ENCODE peak calls at places on chromosome 1, in four cellular contexts. A is H1, S is IMR-90, U is neuronal stem cell. E is an unnamed sample.

GRCh38 chr1:91569411-91570104 is 68.9 kb downstream of the CDC7 start:
- DNase-seq in A (no peak), S (peak), U (no peak), E (peak)

GRCh38 chr1:8663915-8664331 is 153.5 kb downstream of the RERE start:
- DNase-seq in A (no peak), S (peak), U (no peak), E (peak)

GRCh38 chr1:116949213-116949985 is 39.7 kb downstream of the PTGFRN start:
- DNase-seq in A (no peak), S (no peak), U (no peak), E (no peak)

GRCh38 chr1:231839999-231840398 is 213.4 kb downstream of the DISC1 start:
- DNase-seq in A (no peak), S (no peak), U (no peak), E (no peak)

GRCh38 chr1:4652631-4653327 is 1.6 kb upstream of the AJAP1 start:
- DNase-seq in A (no peak), S (no peak), U (peak), E (peak)

GRCh38 chr1:200510228-200510623 is 100.4 kb upstream of the ZNF281 start:
- DNase-seq in A (no peak), S (peak), U (peak), E (peak)

GRCh38 chr1:24119859-24120756 is 8.2 kb upstream of the MYOM3 start:
- DNase-seq in A (no peak), S (peak), U (no peak), E (peak)

GRCh38 chr1:216820345-216820744 is 97.1 kb upstream of the ESRRG start:
- DNase-seq in A (no peak), S (peak), U (no peak), E (no peak)

GRCh38 chr1:67489643-67490042 is 59.4 kb upstream of the SERBP1 start:
- DNase-seq in A (no peak), S (peak), U (no peak), E (no peak)

GRCh38 chr1:15000030-15000429 is 153.5 kb upstream of the TMEM51 start:
- DNase-seq in A (no peak), S (no peak), U (no peak), E (no peak)

GRCh38 chr1:110610741-110611286 is 4.7 kb upstream of the KCNA2 start:
- DNase-seq in A (no peak), S (no peak), U (no peak), E (no peak)

GRCh38 chr1:193633991-193634390 is 447.6 kb upstream of the B3GALT2 start:
- DNase-seq in A (no peak), S (no peak), U (no peak), E (no peak)

GRCh38 chr1:118253310-118253903 is 68.4 kb upstream of the SPAG17 start:
- DNase-seq in A (no peak), S (no peak), U (no peak), E (no peak)

GRCh38 chr1:50272923-50273322 is 150.3 kb downstream of the DMRTA2 start:
- DNase-seq in A (no peak), S (no peak), U (no peak), E (no peak)

GRCh38 chr1:113297749-113298148 is 92.6 kb upstream of the MAGI3 start:
- DNase-seq in A (no peak), S (no peak), U (no peak), E (no peak)

GRCh38 chr1:205775717-205776056 is 405 bp upstream of the RAB29 start:
- DNase-seq in A (no peak), S (peak), U (no peak), E (peak)

GRCh38 chr1:155379180-155379876 is 58.6 kb downstream of the RUSC1 start:
- DNase-seq in A (no peak), S (peak), U (no peak), E (no peak)

GRCh38 chr1:152768847-152769533 is 6.0 kb upstream of the LCE1F start:
- DNase-seq in A (no peak), S (no peak), U (no peak), E (no peak)

DNA sequence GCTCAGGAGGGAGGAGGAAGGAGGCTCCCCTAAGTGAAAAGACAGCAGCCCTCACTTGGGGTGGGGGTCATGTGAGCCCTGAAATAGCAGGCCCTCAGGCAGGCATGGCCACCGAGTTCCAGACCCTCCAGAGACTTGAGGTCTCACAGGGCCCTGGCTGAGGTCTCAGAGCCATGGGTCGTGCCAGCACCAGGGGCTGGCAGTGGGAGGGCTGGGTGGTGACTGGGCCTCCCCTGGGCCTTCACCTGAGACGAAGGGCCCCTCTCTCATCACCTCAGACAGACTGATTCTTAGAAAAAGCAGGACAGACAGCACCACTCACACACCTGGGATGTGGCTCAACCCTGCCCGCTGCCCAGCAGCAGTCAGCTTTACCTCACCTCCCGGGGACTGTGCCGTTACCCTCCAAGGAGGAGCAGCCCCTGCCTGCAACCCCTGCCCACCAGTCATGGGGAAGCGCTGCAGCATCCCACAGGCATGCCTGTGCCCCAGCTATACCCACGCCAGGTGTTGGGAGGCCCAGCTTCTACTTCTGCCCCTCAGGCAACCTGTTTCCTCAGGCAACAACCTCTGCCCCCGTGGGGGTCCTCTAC is 42.6 kb upstream of the LRP8 start:
- DNase-seq in A (no peak), S (no peak), U (no peak), E (no peak)
- H3K23ac ChIP-seq in A (no peak), S (no peak), U (peak), E (no peak)

DNA sequence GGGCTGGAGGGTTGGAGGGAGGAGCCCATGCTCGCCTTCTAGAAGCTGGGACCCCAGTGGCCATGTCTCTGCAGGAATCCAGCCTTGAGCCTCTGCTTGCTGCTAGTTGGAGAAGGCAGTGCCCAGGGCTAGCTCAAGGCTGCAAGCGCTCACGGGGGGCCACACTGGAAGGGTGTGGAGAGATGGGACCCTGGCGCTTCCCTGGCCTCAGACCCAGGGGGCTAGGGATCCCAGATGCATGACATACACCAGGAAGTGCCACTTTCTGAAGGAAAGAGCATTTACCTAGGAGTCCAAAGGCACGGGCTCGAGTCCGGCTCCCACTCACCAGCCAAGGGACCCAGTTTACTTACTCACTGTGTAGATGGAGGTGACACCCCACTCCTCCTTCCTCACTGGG is 32.6 kb downstream of the NENF start:
- DNase-seq in A (no peak), S (no peak), U (no peak), E (no peak)
- H4K8ac ChIP-seq in A (no peak), S (no peak), U (no peak), E (no peak)

GRCh38 chr1:160315359-160315758 is 27.7 kb downstream of the COPA start:
- DNase-seq in A (no peak), S (no peak), U (no peak), E (no peak)
- H3K23ac ChIP-seq in A (no peak), S (peak), U (no peak), E (no peak)

GRCh38 chr1:175338447-175339135 is 146.0 kb upstream of the KIAA0040 start:
- DNase-seq in A (peak), S (no peak), U (no peak), E (peak)
- H4K8ac ChIP-seq in A (no peak), S (no peak), U (no peak), E (no peak)

GRCh38 chr1:167465751-167466150 is 52.6 kb downstream of the CD247 start:
- DNase-seq in A (no peak), S (no peak), U (no peak), E (no peak)

GRCh38 chr1:167467126-167467725 is 51.1 kb downstream of the CD247 start:
- DNase-seq in A (no peak), S (peak), U (no peak), E (peak)

GRCh38 chr1:167473761-167474160 is 44.6 kb downstream of the CD247 start:
- DNase-seq in A (no peak), S (no peak), U (no peak), E (no peak)

GRCh38 chr1:167472729-167473529 is 45.4 kb downstream of the CD247 start:
- DNase-seq in A (no peak), S (no peak), U (no peak), E (no peak)

GRCh38 chr1:167469280-167469965 is 48.9 kb downstream of the CD247 start:
- DNase-seq in A (no peak), S (no peak), U (no peak), E (no peak)
- H3K23ac ChIP-seq in A (no peak), S (no peak), U (no peak), E (no peak)

DNA sequence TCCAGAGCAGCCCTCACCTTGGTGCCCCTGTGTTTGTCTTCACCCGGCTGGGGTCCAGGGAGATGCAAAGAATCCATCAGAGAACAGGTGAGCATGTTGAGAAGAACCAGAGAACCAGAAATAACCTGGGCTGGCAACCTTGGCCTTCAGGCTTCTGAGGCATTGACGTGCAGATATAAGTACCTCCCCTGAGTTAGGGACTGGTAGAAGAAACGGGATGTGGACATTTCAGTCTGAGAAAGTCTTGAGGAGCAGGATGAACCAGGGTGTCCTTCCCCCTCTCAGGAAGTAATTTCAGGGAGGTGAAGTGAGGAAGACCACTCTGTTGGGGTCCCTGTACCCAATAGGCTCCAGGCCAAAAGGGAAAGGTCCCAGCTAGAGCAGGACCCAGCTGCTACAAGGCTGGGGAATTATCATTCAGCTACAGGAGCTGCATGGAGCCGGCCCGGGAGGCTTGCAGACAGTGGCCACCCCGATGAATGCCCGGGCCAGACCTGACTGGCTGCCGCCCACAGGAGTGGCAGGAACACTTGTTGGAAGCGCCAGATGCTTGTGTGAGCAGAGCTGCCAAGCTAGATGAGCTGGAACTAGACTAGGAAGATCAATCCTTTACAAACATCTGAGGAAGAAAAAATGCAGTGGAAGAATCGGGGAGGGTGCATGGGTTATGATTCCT is 1.7 kb upstream of the AURKAIP1 start:
- DNase-seq in A (no peak), S (no peak), U (no peak), E (no peak)
- H4K8ac ChIP-seq in A (no peak), S (peak), U (no peak), E (no peak)

DNA sequence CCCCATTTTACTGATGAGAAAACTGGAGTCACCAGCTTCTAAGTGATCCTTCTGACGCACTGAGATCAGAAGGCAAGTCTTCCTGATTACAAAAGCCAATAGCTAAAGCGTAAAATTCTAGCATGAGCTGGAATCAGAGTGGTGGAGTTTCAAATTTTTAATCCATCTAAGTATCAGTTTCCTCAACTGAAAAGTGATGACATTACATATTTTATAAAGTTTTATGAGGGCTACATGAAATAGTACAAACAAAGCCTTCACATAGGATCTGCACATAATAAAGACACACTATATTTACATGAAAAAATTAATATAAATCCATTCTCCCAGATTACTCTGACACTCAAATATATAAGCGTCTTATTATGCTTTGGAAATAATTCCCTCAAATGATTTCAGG is 490.2 kb upstream of the C1orf87 start:
- DNase-seq in A (no peak), S (no peak), U (no peak), E (no peak)
- H3K23ac ChIP-seq in A (no peak), S (no peak), U (no peak), E (no peak)

E was measured in mesenchymal stem cell.